ENCODE peak calls at places on chromosomes 11 and 22, in ten cellular contexts. K is activated naive CD4-positive, alpha-beta T cell treated with anti-CD3 and anti-CD28 coated beads, Interleukin-2, amount 50 U/mL, for 72 hours; W is amniotic stem cell; G is astrocyte of the spinal cord; C is CD8-positive, alpha-beta memory T cell; M is cerebellum; H is NCI-H1105 treated with DMSO at 0.1 percent for 48 hours; Y is tibial nerve; I is effector CD4-positive, alpha-beta T cell; E is RKO. N is an unnamed sample.

GRCh38 chr11:47408598-47409439 is 429 bp downstream of the SLC39A13 start:
- DNase-seq in Y (no peak), W (peak; percentile 47), C (no peak), I (no peak), E (peak; percentile 90), H (no peak), M (peak; percentile 54), G (peak; percentile 79), K (no peak), N (no peak)

GRCh38 chr11:73980001-73980960 is 2.4 kb downstream of the UCP2 start:
- DNase-seq in G (no peak), I (peak; percentile 72), K (peak; percentile 73), W (no peak), M (no peak), C (peak; percentile 66), H (no peak), Y (no peak), E (no peak), N (no peak)

GRCh38 chr11:68796779-68797178 is 44.9 kb downstream of the CPT1A start:
- DNase-seq in I (no peak), H (no peak), K (no peak), C (no peak), E (no peak), Y (no peak), W (no peak), M (peak; percentile 24), G (no peak), N (no peak)

GRCh38 chr11:65646921-65647701 is 9.2 kb downstream of the SIPA1 start:
- DNase-seq in G (peak; percentile 25), I (no peak), W (no peak), M (no peak), E (no peak), H (no peak), K (no peak), C (no peak), Y (no peak), N (no peak)

GRCh38 chr11:128862421-128862820 is 4.7 kb downstream of the KCNJ1 start:
- DNase-seq in W (no peak), H (no peak), E (no peak), M (no peak), I (no peak), K (no peak), Y (no peak), C (no peak), G (no peak), N (no peak)

GRCh38 chr11:830295-831131 is 2.2 kb upstream of the CD151 start:
- DNase-seq in K (peak; percentile 77), Y (no peak), M (peak; percentile 92), E (no peak), I (peak; percentile 37), W (no peak), G (peak; percentile 66), C (peak; percentile 69), H (peak; percentile 87), N (peak; percentile 87)

GRCh38 chr22:37747090-37747714 is 50.4 kb downstream of the TRIOBP start:
- DNase-seq in E (peak; percentile 59), I (no peak), W (peak; percentile 21), G (peak; percentile 31), M (no peak), H (no peak), C (no peak), Y (no peak), K (no peak), N (no peak)

GRCh38 chr11:6300325-6300724 is 20.0 kb downstream of the CAVIN3 start:
- DNase-seq in C (no peak), G (no peak), Y (no peak), H (no peak), W (no peak), E (no peak), M (no peak), K (no peak), I (no peak), N (no peak)

GRCh38 chr11:76148941-76149613 is 57.2 kb downstream of the WNT11 start:
- DNase-seq in G (no peak), H (no peak), K (no peak), M (no peak), Y (no peak), E (no peak), W (no peak), I (no peak), C (no peak), N (no peak)

GRCh38 chr22:21938071-21938822 is 14.4 kb downstream of the PPM1F start:
- DNase-seq in I (peak; percentile 89), H (peak; percentile 82), E (peak; percentile 93), Y (peak; percentile 87), K (peak; percentile 96), W (peak; percentile 93), M (peak; percentile 93), C (peak; percentile 89), G (peak; percentile 91), N (peak; percentile 94)

GRCh38 chr11:43579919-43580276 is 100.6 kb upstream of the HSD17B12 start:
- DNase-seq in C (no peak), H (no peak), E (no peak), K (no peak), G (no peak), W (no peak), Y (no peak), I (no peak), M (no peak), N (no peak)

GRCh38 chr11:85977751-85978160 is 91.1 kb downstream of the PICALM start:
- DNase-seq in I (no peak), W (no peak), K (no peak), H (no peak), C (no peak), E (no peak), Y (no peak), G (no peak), M (peak; percentile 37), N (no peak)

GRCh38 chr11:69213964-69214363 is 58.2 kb downstream of the SMIM38 start:
- DNase-seq in K (no peak), E (no peak), G (no peak), M (no peak), Y (no peak), W (no peak), H (no peak), I (no peak), C (no peak), N (no peak)

GRCh38 chr11:22454461-22454860 is 116.3 kb downstream of the SLC17A6 start:
- DNase-seq in G (no peak), K (no peak), H (no peak), Y (no peak), W (no peak), E (no peak), C (no peak), I (no peak), M (no peak), N (no peak)

GRCh38 chr22:37330200-37331033 is 48.1 kb downstream of the CYTH4 start:
- DNase-seq in K (peak; percentile 41), Y (no peak), C (no peak), M (no peak), H (peak; percentile 83), W (no peak), G (peak; percentile 75), I (no peak), E (peak; percentile 77), N (peak; percentile 85)

GRCh38 chr11:60928563-60929001 is 4.3 kb downstream of the TMEM132A start:
- DNase-seq in H (no peak), W (no peak), E (no peak), K (no peak), G (no peak), C (no peak), I (no peak), M (no peak), Y (no peak), N (no peak)

GRCh38 chr11:16786131-16786530 is 47.7 kb downstream of the C11orf58 start:
- DNase-seq in E (no peak), I (no peak), G (no peak), H (no peak), C (no peak), K (no peak), M (no peak), Y (no peak), W (no peak), N (no peak)

GRCh38 chr11:78268516-78269410 is 80.0 kb downstream of the USP35 start:
- DNase-seq in E (no peak), M (no peak), Y (no peak), K (no peak), C (no peak), W (no peak), I (no peak), G (peak; percentile 16), H (no peak), N (no peak)

GRCh38 chr11:68691402-68691784 is 7.0 kb downstream of the GAL start:
- DNase-seq in I (no peak), K (no peak), G (no peak), E (no peak), Y (no peak), H (no peak), W (no peak), M (no peak), C (no peak), N (no peak)

GRCh38 chr11:35289821-35290220 is 129.5 kb downstream of the SLC1A2 start:
- DNase-seq in K (no peak), C (no peak), I (no peak), W (peak; percentile 40), H (no peak), G (peak; percentile 62), E (no peak), M (no peak), Y (no peak), N (no peak)

GRCh38 chr22:32776800-32777199 is 24.7 kb upstream of the TIMP3 start:
- DNase-seq in E (no peak), C (no peak), K (no peak), H (no peak), Y (no peak), G (no peak), I (no peak), W (no peak), M (no peak), N (no peak)

GRCh38 chr11:128653828-128654231 is 40.0 kb upstream of the FLI1 start:
- DNase-seq in W (no peak), C (no peak), E (no peak), K (no peak), Y (no peak), H (no peak), M (no peak), G (peak; percentile 85), I (no peak), N (no peak)

GRCh38 chr11:77147668-77148321 is 19.7 kb downstream of the MYO7A start:
- DNase-seq in Y (no peak), H (no peak), C (peak; percentile 36), G (peak; percentile 67), E (no peak), I (no peak), M (no peak), W (no peak), K (peak; percentile 28), N (peak; percentile 85)

GRCh38 chr11:3894128-3894731 is 38.8 kb downstream of the STIM1 start:
- DNase-seq in G (no peak), Y (no peak), I (no peak), C (no peak), K (no peak), W (no peak), E (no peak), H (no peak), M (no peak), N (no peak)

GRCh38 chr22:35099883-35100282 is 33.9 kb downstream of the ISX start:
- DNase-seq in M (no peak), E (no peak), G (no peak), C (no peak), I (no peak), K (no peak), W (no peak), H (no peak), Y (no peak), N (no peak)

GRCh38 chr22:36334081-36334831 is 53.5 kb downstream of the MYH9 start:
- DNase-seq in H (no peak), M (no peak), K (peak; percentile 46), E (no peak), W (no peak), I (no peak), C (peak; percentile 22), Y (no peak), G (no peak), N (no peak)

GRCh38 chr11:132901638-132902610 is 630.4 kb downstream of the OPCML start:
- DNase-seq in E (no peak), I (no peak), C (no peak), M (peak; percentile 33), K (no peak), Y (no peak), H (no peak), W (no peak), G (no peak), N (no peak)

GRCh38 chr11:69948256-69949141 is 129.3 kb upstream of the FGF3 start:
- DNase-seq in M (no peak), K (no peak), C (no peak), W (no peak), Y (no peak), H (no peak), I (no peak), G (peak; percentile 41), E (no peak), N (no peak)